ENCODE peak calls at places on chromosomes 2 and 18, in five cellular contexts. D, E, N, J and M are unnamed samples.

GRCh38 chr2:120760446-120761135 is 24.9 kb downstream of the GLI2 start:
- DNase-seq in E (peak; percentile 59), D (no peak), N (no peak), J (no peak), M (no peak)

GRCh38 chr18:77013777-77014525 is 118.6 kb downstream of the MBP start:
- DNase-seq in J (no peak), E (no peak), N (no peak), D (peak; percentile 90), M (no peak)

GRCh38 chr18:59660976-59661743 is 36.1 kb downstream of the CCBE1 start:
- DNase-seq in D (no peak), J (peak; percentile 47), N (no peak), E (peak; percentile 66), M (peak; percentile 80)

GRCh38 chr2:217746741-217747287 is 256.0 kb downstream of the TNS1 start:
- DNase-seq in D (no peak), E (no peak), J (peak; percentile 82), N (no peak), M (no peak)

GRCh38 chr18:830315-830901 is 18.4 kb upstream of the YES1 start:
- DNase-seq in N (peak; percentile 76), D (no peak), E (peak; percentile 82), J (peak; percentile 84), M (no peak)

GRCh38 chr2:10497797-10498251 is 49.7 kb upstream of the ODC1 start:
- DNase-seq in N (peak; percentile 99), D (no peak), E (peak; percentile 90), J (peak; percentile 86), M (no peak)

GRCh38 chr18:59837586-59837985 is 62.2 kb upstream of the PMAIP1 start:
- DNase-seq in E (peak; percentile 79), N (peak; percentile 45), D (peak; percentile 33), J (peak; percentile 50), M (no peak)

GRCh38 chr2:204019572-204020501 is 83.3 kb downstream of the ICOS start:
- DNase-seq in J (peak; percentile 72), E (peak; percentile 15), D (no peak), N (peak; percentile 43), M (no peak)

GRCh38 chr18:31176531-31176930 is 13.9 kb upstream of the DSC1 start:
- DNase-seq in N (no peak), J (peak; percentile 66), E (no peak), D (no peak), M (no peak)

GRCh38 chr2:122028371-122029102 is 273.1 kb downstream of the TSN start:
- DNase-seq in E (peak; percentile 44), N (peak; percentile 77), J (peak; percentile 94), D (no peak), M (peak; percentile 54)

GRCh38 chr18:8662574-8663255 is 42.6 kb upstream of the MTCL1 start:
- DNase-seq in J (no peak), N (no peak), E (no peak), D (no peak), M (no peak)

GRCh38 chr2:226048625-226049024 is 649.1 kb downstream of the NYAP2 start:
- DNase-seq in D (peak; percentile 7), J (peak; percentile 89), N (peak; percentile 26), E (peak; percentile 82), M (peak; percentile 71)

GRCh38 chr18:29034113-29034856 is 857.4 kb upstream of the CDH2 start:
- DNase-seq in J (peak; percentile 29), D (no peak), E (no peak), N (no peak), M (no peak)

GRCh38 chr18:59180150-59180845 is 39.7 kb upstream of the GRP start:
- DNase-seq in J (peak; percentile 61), E (peak; percentile 86), D (no peak), N (peak; percentile 71), M (peak; percentile 34)

GRCh38 chr2:241218131-241219029 is 29.9 kb downstream of the ANO7 start:
- DNase-seq in D (peak; percentile 55), E (peak; percentile 63), J (peak; percentile 24), N (peak; percentile 97), M (no peak)

GRCh38 chr2:263774-264492 is at the start of gene SH3YL1:
- DNase-seq in D (peak; percentile 88), N (peak; percentile 90), J (peak; percentile 60), E (peak; percentile 30), M (no peak)

GRCh38 chr2:232666051-232666805 is 30.9 kb upstream of the GIGYF2 start:
- DNase-seq in N (no peak), D (no peak), E (no peak), J (no peak), M (no peak)

GRCh38 chr2:12970861-12971260 is 254.1 kb downstream of the TRIB2 start:
- DNase-seq in J (peak; percentile 93), E (peak; percentile 72), N (peak; percentile 89), D (no peak), M (peak; percentile 42)

GRCh38 chr2:174023591-174024523 is 58.7 kb upstream of the SP3 start:
- DNase-seq in E (peak; percentile 94), N (peak; percentile 88), J (peak; percentile 96), D (peak; percentile 83), M (no peak)

GRCh38 chr2:233795735-233796171 is 17.6 kb downstream of the MROH2A start:
- DNase-seq in J (no peak), N (peak; percentile 32), E (no peak), D (no peak), M (no peak)

GRCh38 chr2:200259577-200259957 is 46.9 kb upstream of the SPATS2L start:
- DNase-seq in E (no peak), D (peak; percentile 18), J (no peak), N (no peak), M (no peak)

GRCh38 chr2:68418855-68419254 is 48.2 kb downstream of the FBXO48 start:
- DNase-seq in D (no peak), N (no peak), J (no peak), E (no peak), M (no peak)

GRCh38 chr2:68416081-68416675 is 50.9 kb downstream of the FBXO48 start:
- DNase-seq in D (no peak), J (no peak), N (no peak), E (no peak), M (no peak)

GRCh38 chr2:68417931-68418330 is 49.2 kb downstream of the FBXO48 start:
- DNase-seq in J (no peak), E (no peak), N (no peak), D (no peak), M (no peak)

GRCh38 chr2:68420254-68420910 is 46.7 kb downstream of the FBXO48 start:
- DNase-seq in J (no peak), N (no peak), E (peak; percentile 42), D (no peak), M (no peak)

GRCh38 chr2:68418419-68418818 is 48.7 kb downstream of the FBXO48 start:
- DNase-seq in D (no peak), E (no peak), N (no peak), J (no peak), M (no peak)
- TF ChIP-seq CTCF in D (no peak), E (no peak), N (no peak), J (no peak), M (no peak)

GRCh38 chr2:17752892-17753802 is 463 bp downstream of the SMC6 start:
- DNase-seq in N (peak; percentile 66), D (peak; percentile 66), E (peak; percentile 62), J (peak; percentile 52), M (no peak)
- TF ChIP-seq CTCF in N (no peak), D (no peak), E (no peak), J (no peak), M (no peak)

GRCh38 chr18:22846088-22846683 is 86.9 kb upstream of the RBBP8 start:
- DNase-seq in D (no peak), E (peak; percentile 34), J (peak; percentile 47), N (peak; percentile 42), M (no peak)
- TF ChIP-seq CTCF in D (no peak), E (peak; percentile 41), J (peak; percentile 59), N (peak; percentile 56), M (peak; percentile 27)

GRCh38 chr2:189115126-189115525 is 64.4 kb downstream of the COL5A2 start:
- DNase-seq in E (peak; percentile 52), N (no peak), D (no peak), J (no peak), M (no peak)
- TF ChIP-seq CTCF in E (no peak), N (peak; percentile 23), D (no peak), J (peak; percentile 4), M (no peak)

GRCh38 chr2:172972005-172972619 is 103.5 kb upstream of the MAP3K20 start:
- DNase-seq in N (peak; percentile 75), D (peak; percentile 45), E (peak; percentile 67), J (peak; percentile 20), M (no peak)
- TF ChIP-seq CTCF in N (peak; percentile 91), D (no peak), E (peak; percentile 94), J (peak; percentile 98), M (peak; percentile 85)

GRCh38 chr2:178450574-178451429 is at the start of the genes PJVK and PRKRA:
- DNase-seq in N (peak; percentile 98), E (peak; percentile 100), J (peak; percentile 96), D (peak; percentile 97), M (peak; percentile 78)
- TF ChIP-seq CTCF in N (no peak), E (no peak), J (no peak), D (no peak), M (no peak)

GRCh38 chr18:24831871-24832665 is 371.6 kb downstream of the HRH4 start:
- DNase-seq in E (no peak), D (no peak), N (no peak), J (no peak), M (no peak)

GRCh38 chr18:24826605-24827004 is 366.2 kb downstream of the HRH4 start:
- DNase-seq in N (no peak), D (no peak), J (no peak), E (no peak), M (no peak)

GRCh38 chr18:24825397-24825796 is 365.0 kb downstream of the HRH4 start:
- DNase-seq in E (no peak), D (no peak), N (no peak), J (no peak), M (no peak)

GRCh38 chr18:24831091-24831490 is 370.7 kb downstream of the HRH4 start:
- DNase-seq in N (no peak), J (no peak), E (no peak), D (no peak), M (no peak)

DNA sequence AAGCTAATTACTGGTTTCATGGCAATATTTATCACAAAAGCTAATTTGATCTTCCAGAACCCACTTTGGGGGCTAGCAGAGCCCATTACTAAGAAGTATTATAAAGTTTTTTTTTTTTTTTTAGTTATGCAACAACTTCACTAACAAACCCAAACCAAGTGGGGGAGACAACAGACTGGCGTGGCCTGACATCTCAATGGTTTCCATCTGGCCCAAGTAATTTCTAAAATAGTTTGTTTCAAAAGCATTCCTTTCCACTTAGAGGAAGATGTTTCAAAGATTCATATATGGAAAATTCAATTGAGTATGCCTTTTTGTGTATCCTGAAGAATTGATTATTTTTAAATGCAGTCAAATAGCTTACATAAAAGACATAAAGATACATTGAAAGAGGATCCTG is 367.1 kb downstream of the HRH4 start:
- DNase-seq in E (peak; percentile 53), D (no peak), N (no peak), J (no peak), M (no peak)
- TF ChIP-seq CTCF in E (peak; percentile 18), D (no peak), N (no peak), J (no peak), M (no peak)

DNA sequence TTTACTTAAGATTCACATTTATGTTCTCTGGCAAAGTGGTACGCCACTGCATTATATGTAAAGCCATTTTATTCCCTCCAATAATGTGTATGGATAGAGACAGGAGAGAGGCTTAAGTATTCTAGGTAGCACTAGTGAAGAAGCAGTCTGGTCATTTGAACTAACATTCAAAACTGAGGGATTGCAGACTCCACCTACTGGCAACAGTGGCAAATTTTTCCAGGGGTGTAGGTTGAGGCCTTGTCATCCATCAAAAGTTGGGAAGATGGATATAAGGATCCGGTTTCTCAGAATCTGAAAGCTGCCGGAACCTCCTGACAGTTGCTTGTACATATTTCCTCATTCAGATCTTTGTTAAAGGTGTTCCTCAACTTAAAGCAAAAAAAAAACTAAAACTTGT is 465.5 kb upstream of the FSHR start:
- DNase-seq in E (no peak), D (no peak), J (no peak), N (no peak), M (no peak)
- TF ChIP-seq CTCF in E (no peak), D (no peak), J (no peak), N (no peak), M (no peak)